ENCODE peak calls at places on chromosomes 5 and 9, in five cellular contexts. F, L, P, N and U are unnamed samples.

GRCh38 chr9:12702160-12702758 is 9.1 kb downstream of the TYRP1 start:
- DNase-seq in N (no peak), P (peak; percentile 72), F (peak; percentile 62), L (peak; percentile 25), U (peak; percentile 27)

GRCh38 chr9:98118640-98119601 is at the start of gene TRIM14:
- DNase-seq in L (peak; percentile 91), N (peak; percentile 80), F (peak; percentile 84), P (peak; percentile 72), U (peak; percentile 41)

GRCh38 chr5:1182360-1182632 is 19.1 kb upstream of the SLC6A19 start:
- DNase-seq in L (no peak), N (no peak), F (peak; percentile 9), P (no peak), U (no peak)

GRCh38 chr9:86637515-86637914 is 283.3 kb upstream of the TUT7 start:
- DNase-seq in L (no peak), F (peak; percentile 66), P (peak; percentile 29), N (peak; percentile 80), U (peak; percentile 80)

GRCh38 chr5:97266576-97266975 is 83.5 kb upstream of the RIOK2 start:
- DNase-seq in F (peak; percentile 84), P (peak; percentile 2), L (no peak), N (no peak), U (peak; percentile 14)

GRCh38 chr5:119304439-119304838 is 51.4 kb upstream of the TNFAIP8 start:
- DNase-seq in N (no peak), L (no peak), F (no peak), P (peak; percentile 45), U (no peak)

GRCh38 chr5:93044860-93045666 is 536.0 kb downstream of the NR2F1-AS1 start:
- DNase-seq in F (no peak), L (no peak), N (no peak), P (no peak), U (no peak)

GRCh38 chr9:93198117-93198838 is 14.3 kb downstream of the WNK2 start:
- DNase-seq in L (peak; percentile 32), N (peak; percentile 36), P (no peak), F (peak; percentile 31), U (no peak)

GRCh38 chr9:107474124-107474523 is 15.4 kb downstream of the KLF4 start:
- DNase-seq in F (no peak), P (no peak), L (no peak), N (no peak), U (no peak)

GRCh38 chr5:68745459-68745858 is 348.4 kb upstream of the SLC30A5 start:
- DNase-seq in F (no peak), N (peak; percentile 46), P (no peak), L (no peak), U (no peak)

GRCh38 chr9:13295556-13295955 is 16.1 kb upstream of the MPDZ start:
- DNase-seq in L (no peak), N (no peak), F (no peak), P (peak; percentile 16), U (no peak)

GRCh38 chr9:29830815-29831214 is 2257.5 kb upstream of the C9orf72 start:
- DNase-seq in F (no peak), L (no peak), N (no peak), P (peak; percentile 3), U (peak; percentile 76)

GRCh38 chr9:132946624-132947295 is 2.3 kb upstream of the TSC1 start:
- DNase-seq in L (no peak), F (no peak), N (no peak), P (peak; percentile 48), U (no peak)

GRCh38 chr9:99307846-99308245 is 85.8 kb downstream of the SEC61B start:
- DNase-seq in L (no peak), P (no peak), F (no peak), N (no peak), U (no peak)

GRCh38 chr9:36163049-36163839 is 5.9 kb upstream of the CCIN start:
- DNase-seq in P (peak; percentile 94), F (peak; percentile 91), L (no peak), N (no peak), U (peak; percentile 60)

GRCh38 chr5:137453476-137454080 is 45.5 kb downstream of the SPOCK1 start:
- DNase-seq in F (no peak), L (no peak), N (peak; percentile 84), P (peak; percentile 56), U (no peak)

DNA sequence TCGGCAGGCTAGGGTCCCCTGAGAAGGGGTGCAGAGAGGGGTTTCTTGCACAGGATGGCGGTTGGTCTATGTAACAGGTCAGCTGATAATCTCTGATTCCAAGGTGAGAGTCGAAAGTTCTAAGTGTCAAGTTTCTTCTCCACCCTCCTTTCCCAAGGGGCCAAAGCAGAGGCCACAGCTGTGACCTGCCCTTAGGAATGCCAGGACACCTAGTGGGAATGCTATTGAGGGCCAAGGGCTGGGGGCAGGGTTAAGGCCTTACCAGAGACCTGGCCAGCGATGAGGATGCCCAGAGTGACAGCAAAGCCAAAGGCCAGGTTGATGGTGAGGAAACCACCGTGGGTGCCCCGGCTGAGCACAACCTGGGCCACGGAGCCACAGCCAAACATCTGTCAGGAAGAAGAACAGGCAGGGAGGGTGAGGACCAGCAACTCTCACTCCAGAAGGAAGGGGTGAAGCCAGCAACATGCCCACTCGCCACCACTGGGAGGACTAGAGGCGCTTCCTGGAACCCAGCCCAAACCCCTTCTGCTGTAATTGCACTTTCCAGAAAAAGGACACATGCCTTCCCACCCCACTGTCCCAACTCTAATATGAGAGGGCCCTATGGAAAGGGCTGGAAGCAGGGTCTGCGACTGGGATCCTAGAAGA is 3.8 kb downstream of the AQP3 start:
- DNase-seq in L (no peak), N (no peak), F (no peak), P (no peak), U (no peak)
- H3K4me3 ChIP-seq in L (peak overlapping the region; percentile 69), N (no peak overlapping the region), F (no peak overlapping the region), P (no peak overlapping the region), U (no peak overlapping the region)

DNA sequence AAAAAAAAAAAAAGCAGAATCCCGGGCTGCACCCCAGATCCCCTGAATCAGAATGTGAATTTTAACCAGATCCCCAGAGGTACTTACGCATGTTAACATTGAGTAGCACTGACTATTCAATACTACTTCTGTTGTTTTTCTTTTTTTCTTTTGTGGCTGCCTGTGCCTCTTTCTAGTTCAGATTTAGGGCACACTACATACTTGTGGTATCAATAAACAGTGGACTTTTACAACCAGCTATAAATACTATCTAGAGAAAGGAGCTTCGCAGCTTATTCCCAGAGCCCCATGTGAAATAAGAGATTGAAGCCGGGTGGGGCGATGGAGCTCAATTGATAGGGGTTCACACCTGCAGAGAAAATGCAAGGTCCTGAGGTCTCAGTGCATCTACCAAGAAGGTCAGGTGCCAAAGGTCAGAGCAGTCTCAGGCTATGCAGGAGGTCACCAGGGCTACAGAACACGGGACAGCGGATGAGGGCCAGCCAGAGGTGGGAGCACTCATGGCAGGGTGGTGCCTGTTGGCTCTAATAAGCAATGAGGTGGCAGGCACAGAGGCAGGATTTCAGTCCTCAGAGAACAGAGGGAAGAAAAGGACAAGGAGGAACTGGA is 22.3 kb downstream of the WWC1 start:
- DNase-seq in N (no peak), L (no peak), F (no peak), P (no peak), U (no peak)
- H3K4me1 ChIP-seq in N (no peaks in the 10 kb centered on the region), L (peaks cover 13% of the 10 kb centered on the region), F (peaks cover 2% of the 10 kb centered on the region), P (peaks cover 32% of the 10 kb centered on the region), U (no peaks in the 10 kb centered on the region)

GRCh38 chr5:132021654-132022053 is 10.2 kb upstream of the ACSL6 start:
- DNase-seq in F (no peak), P (no peak), L (no peak), N (no peak), U (no peak)
- H3K27ac ChIP-seq in F (no peak overlapping the region), P (no peak overlapping the region), L (no peak overlapping the region), N (no peak overlapping the region), U (no peak overlapping the region)

GRCh38 chr9:126664893-126665695 is 51.4 kb downstream of the LMX1B start:
- DNase-seq in N (no peak), P (no peak), F (no peak), L (no peak), U (peak; percentile 33)
- H3K4me3 ChIP-seq in N (no peak overlapping the region), P (no peak overlapping the region), F (no peak overlapping the region), L (no peak overlapping the region), U (no peak overlapping the region)

GRCh38 chr9:136138566-136138965 is 19.9 kb upstream of the TMEM250 start:
- DNase-seq in N (peak; percentile 92), F (peak; percentile 54), P (peak; percentile 7), L (no peak), U (no peak)

GRCh38 chr9:136141716-136142415 is 23.2 kb upstream of the TMEM250 start:
- DNase-seq in P (no peak), F (peak; percentile 66), L (no peak), N (no peak), U (no peak)

GRCh38 chr9:136140966-136141365 is 22.3 kb upstream of the TMEM250 start:
- DNase-seq in N (no peak), F (peak; percentile 88), P (no peak), L (no peak), U (peak; percentile 56)

GRCh38 chr9:136142416-136142800 is 23.7 kb upstream of the TMEM250 start:
- DNase-seq in N (no peak), P (no peak), F (peak; percentile 24), L (no peak), U (no peak)

DNA sequence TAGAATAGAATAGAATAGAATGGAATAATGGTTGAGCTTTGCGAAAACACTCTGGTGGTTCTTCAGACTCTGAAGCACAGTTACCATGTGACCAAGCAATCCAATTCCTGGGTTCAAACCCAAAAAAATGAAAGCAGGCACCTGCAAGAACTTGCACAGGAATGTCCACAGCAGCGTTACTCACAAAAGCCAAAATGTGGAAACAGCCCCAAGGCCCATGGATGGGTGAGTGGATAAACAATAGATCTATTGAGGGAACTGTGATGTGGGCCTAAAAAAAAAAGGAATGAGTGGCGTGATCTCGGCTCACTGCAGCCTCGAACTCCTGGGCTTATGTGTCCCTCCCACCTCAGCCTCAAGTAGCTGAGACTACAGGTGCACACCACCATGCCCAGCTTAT is 21.4 kb upstream of the TMEM250 start:
- DNase-seq in L (no peak), P (no peak), F (no peak), N (no peak), U (no peak)
- H3K4me1 ChIP-seq in L (no peaks in the 10 kb centered on the region), P (no peaks in the 10 kb centered on the region), F (no peaks in the 10 kb centered on the region), N (no peaks in the 10 kb centered on the region), U (no peaks in the 10 kb centered on the region)

GRCh38 chr9:129077236-129077635 is 3.7 kb upstream of the DOLPP1 start:
- DNase-seq in P (no peak), F (no peak), L (no peak), N (no peak), U (no peak)

GRCh38 chr9:129080608-129081387 is at the start of gene DOLPP1:
- DNase-seq in L (peak; percentile 100), F (peak; percentile 100), N (peak; percentile 100), P (peak; percentile 100), U (peak; percentile 99)

GRCh38 chr9:129079829-129080228 is 1.1 kb upstream of the DOLPP1 start:
- DNase-seq in N (no peak), P (no peak), L (no peak), F (no peak), U (no peak)

GRCh38 chr9:129080312-129080607 is 651 bp upstream of the DOLPP1 start:
- DNase-seq in P (no peak), N (no peak), L (no peak), F (no peak), U (no peak)

GRCh38 chr9:129078691-129079503 is 2.0 kb upstream of the DOLPP1 start:
- DNase-seq in F (no peak), P (no peak), N (no peak), L (no peak), U (no peak)
- H3K27ac ChIP-seq in F (no peak overlapping the region), P (no peak overlapping the region), N (no peak overlapping the region), L (no peak overlapping the region), U (no peak overlapping the region)